ENCODE peak calls at places on chromosomes 6 and 20, in ten cellular contexts. B, J, L, R, F, A, Y, H, E and D are unnamed samples.
A peak's percentile ranks its signal among the peaks of the same experiment; 100 is the strongest.

GRCh38 chr6:102026649-102027048 is 633.1 kb downstream of the GRIK2 start:
- DNase-seq in B (no peak), J (no peak), L (no peak), R (no peak), F (no peak), A (no peak), Y (no peak), H (no peak), E (no peak), D (no peak)

GRCh38 chr20:10536531-10536930 is 101.4 kb downstream of the SLX4IP start:
- DNase-seq in B (no peak), J (no peak), L (no peak), R (peak; percentile 24), F (peak; percentile 77), A (no peak), Y (no peak), H (no peak), E (peak; percentile 27), D (no peak)

GRCh38 chr20:40331249-40331648 is 357.8 kb downstream of the MAFB start:
- DNase-seq in B (no peak), J (no peak), L (no peak), R (no peak), F (no peak), A (no peak), Y (no peak), H (no peak), E (no peak), D (no peak)

GRCh38 chr6:75201901-75202672 is 3.8 kb downstream of the COL12A1 start:
- DNase-seq in B (no peak), J (peak; percentile 51), L (peak; percentile 44), R (peak; percentile 62), F (no peak), A (peak; percentile 54), Y (peak; percentile 80), H (peak; percentile 54), E (peak; percentile 74), D (peak; percentile 66)

GRCh38 chr6:43954311-43955131 is 172.7 kb downstream of the MRPL14 start:
- DNase-seq in B (no peak), J (no peak), L (peak; percentile 73), R (no peak), F (peak; percentile 11), A (no peak), Y (no peak), H (peak; percentile 10), E (no peak), D (no peak)

GRCh38 chr6:19697744-19698290 is 139.4 kb upstream of the ID4 start:
- DNase-seq in B (no peak), J (no peak), L (no peak), R (peak; percentile 97), F (no peak), A (no peak), Y (no peak), H (no peak), E (no peak), D (peak; percentile 88)

GRCh38 chr6:27547157-27548075 is 74.5 kb upstream of the ZNF184 start:
- DNase-seq in B (peak; percentile 34), J (no peak), L (no peak), R (peak; percentile 62), F (no peak), A (no peak), Y (no peak), H (no peak), E (peak; percentile 78), D (peak; percentile 71)

GRCh38 chr6:23106951-23107350 is 537.6 kb downstream of the HDGFL1 start:
- DNase-seq in B (no peak), J (no peak), L (no peak), R (peak; percentile 90), F (no peak), A (no peak), Y (no peak), H (no peak), E (no peak), D (peak; percentile 2)

GRCh38 chr20:44701116-44701865 is 13.9 kb upstream of the CCN5 start:
- DNase-seq in B (no peak), J (no peak), L (no peak), R (no peak), F (no peak), A (no peak), Y (no peak), H (no peak), E (no peak), D (no peak)

DNA sequence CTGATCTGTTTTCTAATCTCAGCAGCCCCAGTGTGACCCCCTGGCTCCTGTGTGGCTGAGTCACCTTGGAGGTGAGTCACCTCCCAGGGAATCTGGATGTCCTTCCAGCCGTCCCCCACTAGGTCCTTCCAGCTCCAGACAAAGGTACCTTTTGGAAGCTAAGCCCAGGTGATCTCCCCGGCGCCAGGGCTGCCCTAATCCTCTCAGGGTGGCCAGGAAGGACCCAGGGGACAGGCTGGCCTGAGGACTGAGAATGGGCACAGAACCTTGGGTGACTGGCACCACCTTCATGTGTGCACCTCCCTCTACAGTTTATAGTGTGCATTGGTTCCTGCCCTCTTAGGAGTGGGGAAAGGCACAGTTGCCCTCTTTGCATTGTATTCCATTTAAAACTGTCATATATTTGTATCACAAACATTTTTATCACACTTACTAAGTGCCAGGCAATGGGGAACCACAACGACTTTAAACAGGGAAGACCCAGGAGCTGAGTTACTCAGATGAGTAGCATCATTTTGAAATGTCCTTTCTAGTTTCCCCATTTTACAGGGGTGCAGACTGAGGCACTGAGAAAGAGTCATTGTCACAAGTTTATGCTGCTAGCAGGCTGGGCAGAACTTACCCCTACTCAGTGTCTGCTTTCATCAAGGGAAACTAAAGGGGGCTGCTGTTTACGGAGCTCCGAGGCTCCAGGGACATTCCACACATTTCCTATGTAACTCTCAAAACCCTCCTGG is 2.6 kb upstream of the BPIFB4 start:
- DNase-seq in B (no peak), J (no peak), L (no peak), R (no peak), F (no peak), A (no peak), Y (no peak), H (no peak), E (peak; percentile 40), D (peak; percentile 17)
- TF ChIP-seq CTCF in B (no peak), J (no peak), L (peak; percentile 42), R (peak; percentile 5), F (no peak), A (no peak), Y (no peak), H (no peak), E (peak; percentile 49), D (peak; percentile 23)

GRCh38 chr6:33429745-33430042 is 9.8 kb downstream of the SYNGAP1 start:
- DNase-seq in B (no peak), J (no peak), L (no peak), R (no peak), F (no peak), A (no peak), Y (no peak), H (no peak), E (no peak), D (no peak)
- H3K4me1 ChIP-seq in B (peaks cover 7% of the 10 kb centered on the region), J (peaks cover 60% of the 10 kb centered on the region), L (peaks cover 25% of the 10 kb centered on the region), R (peaks cover 35% of the 10 kb centered on the region), F (peaks cover 24% of the 10 kb centered on the region), A (no peaks in the 10 kb centered on the region), Y (peaks cover 81% of the 10 kb centered on the region), H (peaks cover 6% of the 10 kb centered on the region), E (peaks cover 73% of the 10 kb centered on the region), D (peaks cover 43% of the 10 kb centered on the region)

DNA sequence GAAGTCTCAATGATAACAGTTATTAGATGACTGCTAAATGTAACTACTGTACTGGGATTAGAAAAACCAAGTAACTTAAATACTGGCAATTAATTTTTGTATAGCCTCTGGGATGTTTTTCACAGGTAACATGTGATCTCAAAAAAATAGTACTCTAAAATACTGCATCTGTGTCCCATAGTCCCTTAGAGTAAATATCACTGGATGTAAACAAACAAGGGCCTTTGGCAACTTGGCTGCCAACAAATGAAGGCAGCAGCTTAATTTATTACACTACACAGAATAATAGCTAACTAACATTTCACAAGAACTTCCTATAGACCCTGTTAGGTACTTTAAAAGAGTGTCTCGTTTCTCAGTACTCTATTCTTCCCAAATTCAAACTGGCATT is 14.0 kb downstream of the ARHGAP18 start:
- DNase-seq in B (no peak), J (no peak), L (no peak), R (no peak), F (no peak), A (no peak), Y (no peak), H (no peak), E (no peak), D (no peak)
- H3K27ac ChIP-seq in B (no peak overlapping the region), J (no peak overlapping the region), L (peak overlapping the region; percentile 52), R (no peak overlapping the region), F (no peak overlapping the region), A (no peak overlapping the region), Y (no peak overlapping the region), H (no peak overlapping the region), E (no peak overlapping the region), D (no peak overlapping the region)

GRCh38 chr6:122580731-122581130 is 29.5 kb upstream of the PKIB start:
- DNase-seq in B (no peak), J (no peak), L (no peak), R (peak; percentile 33), F (no peak), A (no peak), Y (no peak), H (no peak), E (no peak), D (peak; percentile 70)
- TF ChIP-seq CTCF in B (peak; percentile 11), J (no peak), L (no peak), R (no peak), F (no peak), A (no peak), Y (no peak), H (no peak), E (peak; percentile 7), D (peak; percentile 54)

DNA sequence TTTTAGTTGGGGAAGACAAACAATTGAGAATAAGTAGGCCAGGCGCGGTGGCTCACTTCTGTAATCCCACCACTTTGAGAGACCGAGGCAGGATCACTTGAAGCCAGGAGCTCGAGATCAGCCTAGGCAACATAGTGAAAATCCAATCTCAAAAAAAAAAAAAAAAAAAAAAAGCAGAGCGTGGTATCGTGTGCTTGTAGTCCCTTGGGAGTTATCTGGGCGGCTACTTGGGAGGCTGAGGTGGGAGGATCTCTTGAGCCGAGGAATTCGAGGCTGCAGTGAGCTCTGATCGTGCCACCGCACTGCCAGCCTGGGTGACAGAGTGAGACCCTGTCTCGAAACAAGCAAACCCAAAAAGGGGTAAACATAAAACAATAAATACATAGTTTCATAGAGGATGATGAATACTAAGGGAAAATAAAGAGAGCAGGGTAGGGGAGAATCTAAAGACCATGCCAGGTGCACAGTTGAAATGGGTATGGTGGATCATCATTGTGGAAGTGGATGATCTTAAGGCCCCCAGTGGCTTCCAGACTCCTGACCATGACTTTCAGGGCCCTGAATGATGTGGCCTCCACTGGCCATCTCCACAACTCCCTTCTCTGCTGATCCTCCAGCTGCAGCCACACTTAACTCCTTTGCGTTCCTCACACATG is 947 bp downstream of the POFUT1 start:
- DNase-seq in B (no peak), J (no peak), L (no peak), R (no peak), F (no peak), A (no peak), Y (no peak), H (no peak), E (no peak), D (no peak)
- H3K4me1 ChIP-seq in B (peaks cover 20% of the 10 kb centered on the region), J (peaks cover 59% of the 10 kb centered on the region), L (peaks cover 44% of the 10 kb centered on the region), R (no peaks in the 10 kb centered on the region), F (peaks cover 57% of the 10 kb centered on the region), A (no peaks in the 10 kb centered on the region), Y (peaks cover 46% of the 10 kb centered on the region), H (peaks cover 4% of the 10 kb centered on the region), E (peaks cover 24% of the 10 kb centered on the region), D (peaks cover 37% of the 10 kb centered on the region)